ENCODE peak calls at places on chromosomes 2 and 18, in five cellular contexts. One of them, this sample, is unnamed.
A peak's percentile ranks its signal among the peaks of the same experiment; 100 is the strongest.

GRCh38 chr2:184877909-184878308 is 279.6 kb downstream of the ZNF804A start:
- DNase-seq in A549: no peak
- DNase-seq in transverse colon: no peak
- DNase-seq in ovary: no peak
- DNase-seq in SK-N-SH: no peak
- DNase-seq in this sample: no peak

GRCh38 chr18:60865801-60866200 is 467.4 kb upstream of the CDH20 start:
- DNase-seq in A549: no peak
- DNase-seq in transverse colon: no peak
- DNase-seq in ovary: no peak
- DNase-seq in SK-N-SH: no peak
- DNase-seq in this sample: no peak

GRCh38 chr2:102291221-102292075 is 19.9 kb upstream of the IL1RL1 start:
- DNase-seq in A549: no peak
- DNase-seq in transverse colon: no peak
- DNase-seq in ovary: no peak
- DNase-seq in SK-N-SH: no peak
- DNase-seq in this sample: no peak

GRCh38 chr18:5294113-5294617 is 1.4 kb downstream of the ZBTB14 start:
- DNase-seq in A549: no peak
- DNase-seq in transverse colon: peak; percentile 73
- DNase-seq in ovary: no peak
- DNase-seq in SK-N-SH: peak; percentile 6
- DNase-seq in this sample: peak; percentile 73

GRCh38 chr18:79797518-79798345 is at the start of gene KCNG2:
- DNase-seq in A549: peak; percentile 19
- DNase-seq in transverse colon: no peak
- DNase-seq in ovary: no peak
- DNase-seq in SK-N-SH: peak; percentile 77
- DNase-seq in this sample: peak; percentile 44

GRCh38 chr2:101047075-101047766 is 45.1 kb downstream of the RPL31 start:
- DNase-seq in A549: peak; percentile 42
- DNase-seq in transverse colon: no peak
- DNase-seq in ovary: no peak
- DNase-seq in SK-N-SH: no peak
- DNase-seq in this sample: no peak

GRCh38 chr2:222946700-222947278 is 86.0 kb downstream of the ACSL3 start:
- DNase-seq in A549: no peak
- DNase-seq in transverse colon: no peak
- DNase-seq in ovary: no peak
- DNase-seq in SK-N-SH: no peak
- DNase-seq in this sample: no peak

GRCh38 chr18:38752430-38752829 is 1186.8 kb upstream of the CELF4 start:
- DNase-seq in A549: no peak
- DNase-seq in transverse colon: no peak
- DNase-seq in ovary: no peak
- DNase-seq in SK-N-SH: no peak
- DNase-seq in this sample: no peak

GRCh38 chr2:129849559-129850160 is 129.8 kb upstream of the RAB6C start:
- DNase-seq in A549: peak; percentile 76
- DNase-seq in transverse colon: no peak
- DNase-seq in ovary: no peak
- DNase-seq in SK-N-SH: peak; percentile 60
- DNase-seq in this sample: no peak

GRCh38 chr2:203532957-203533695 is 2.0 kb downstream of the RAPH1 start:
- DNase-seq in A549: peak; percentile 10
- DNase-seq in transverse colon: no peak
- DNase-seq in ovary: no peak
- DNase-seq in SK-N-SH: peak; percentile 45
- DNase-seq in this sample: no peak

GRCh38 chr2:128729051-128729450 is 410.4 kb upstream of the HS6ST1 start:
- DNase-seq in A549: no peak
- DNase-seq in transverse colon: no peak
- DNase-seq in ovary: no peak
- DNase-seq in SK-N-SH: no peak
- DNase-seq in this sample: no peak

GRCh38 chr2:164792316-164793127 is 49.1 kb downstream of the COBLL1 start:
- DNase-seq in A549: peak; percentile 34
- DNase-seq in transverse colon: no peak
- DNase-seq in ovary: no peak
- DNase-seq in SK-N-SH: no peak
- DNase-seq in this sample: no peak

GRCh38 chr2:119710281-119710680 is 31.3 kb downstream of the TMEM177 start:
- DNase-seq in A549: no peak
- DNase-seq in transverse colon: no peak
- DNase-seq in ovary: no peak
- DNase-seq in SK-N-SH: no peak
- DNase-seq in this sample: no peak

GRCh38 chr18:47883771-47884413 is 46.6 kb downstream of the SMAD2 start:
- DNase-seq in A549: no peak
- DNase-seq in transverse colon: no peak
- DNase-seq in ovary: peak; percentile 22
- DNase-seq in SK-N-SH: no peak
- DNase-seq in this sample: no peak
- TF ChIP-seq EP300 in A549: no peak
- TF ChIP-seq EP300 in transverse colon: no peak
- TF ChIP-seq EP300 in ovary: no peak
- TF ChIP-seq EP300 in SK-N-SH: no peak
- TF ChIP-seq EP300 in this sample: no peak

DNA sequence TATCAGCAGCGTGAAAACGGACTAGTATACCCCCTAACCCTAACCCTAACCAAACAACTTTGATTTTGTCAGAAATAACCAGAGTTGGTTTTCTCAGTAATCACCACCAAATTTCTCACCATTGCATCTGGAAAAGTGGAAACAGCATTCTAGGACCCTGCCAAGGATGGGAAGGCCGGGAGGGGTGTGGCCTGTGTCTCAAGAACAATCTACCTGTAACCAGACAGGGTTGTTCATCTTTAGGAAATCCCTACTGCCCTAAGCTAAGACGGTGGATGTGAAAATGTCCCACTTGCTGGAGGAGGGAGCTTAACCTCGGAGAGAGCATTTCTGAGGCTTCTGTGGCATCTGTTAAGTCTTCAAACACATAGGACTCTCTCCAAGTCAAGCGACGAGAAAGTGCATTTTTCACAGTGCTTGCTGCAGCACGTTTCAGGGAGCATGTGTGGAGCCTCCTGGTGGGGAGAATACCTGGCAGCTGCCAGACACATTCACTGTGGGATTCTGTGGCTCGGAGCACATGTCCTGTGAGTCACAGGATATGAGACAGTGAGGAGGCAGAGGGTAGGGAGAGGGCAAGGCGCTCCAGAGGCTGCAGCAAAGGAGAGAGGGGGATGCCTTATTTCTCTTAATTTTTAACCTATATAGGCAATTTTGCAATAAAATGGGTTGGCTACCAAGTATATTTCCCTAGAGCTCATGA is 207.5 kb downstream of the SPP2 start:
- DNase-seq in A549: peak; percentile 97
- DNase-seq in transverse colon: peak; percentile 66
- DNase-seq in ovary: no peak
- DNase-seq in SK-N-SH: peak; percentile 61
- DNase-seq in this sample: no peak
- TF ChIP-seq EP300 in A549: peak; percentile 93
- TF ChIP-seq EP300 in transverse colon: no peak
- TF ChIP-seq EP300 in ovary: no peak
- TF ChIP-seq EP300 in SK-N-SH: peak; percentile 51
- TF ChIP-seq EP300 in this sample: no peak

DNA sequence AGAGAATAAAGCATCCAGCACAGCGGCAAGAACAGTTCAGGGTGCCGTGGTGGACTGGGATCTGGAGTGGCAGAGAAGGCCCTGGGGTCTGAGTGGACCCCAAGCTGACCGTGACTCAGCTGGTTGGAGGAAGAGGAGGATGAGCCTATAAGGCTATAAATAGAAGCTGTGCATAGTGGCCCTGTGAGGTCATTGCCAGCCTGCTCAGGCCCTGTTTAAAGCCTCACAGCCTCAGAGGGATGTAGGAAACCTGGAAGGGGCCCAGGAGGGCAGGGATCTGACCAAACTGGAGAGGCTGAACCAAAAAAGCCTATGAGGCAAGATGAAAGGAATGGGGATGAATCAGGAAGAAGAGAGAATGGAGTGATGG is 11.3 kb upstream of the DES start:
- DNase-seq in A549: peak; percentile 22
- DNase-seq in transverse colon: peak; percentile 60
- DNase-seq in ovary: no peak
- DNase-seq in SK-N-SH: no peak
- DNase-seq in this sample: peak; percentile 97
- TF ChIP-seq EP300 in A549: no peak
- TF ChIP-seq EP300 in transverse colon: peak; percentile 55
- TF ChIP-seq EP300 in ovary: peak; percentile 19
- TF ChIP-seq EP300 in SK-N-SH: no peak
- TF ChIP-seq EP300 in this sample: peak; percentile 85

GRCh38 chr2:207720517-207721187 is 9.2 kb downstream of the CCNYL1 start:
- DNase-seq in A549: no peak
- DNase-seq in transverse colon: no peak
- DNase-seq in ovary: no peak
- DNase-seq in SK-N-SH: no peak
- DNase-seq in this sample: no peak

GRCh38 chr2:207722773-207723424 is 11.5 kb downstream of the CCNYL1 start:
- DNase-seq in A549: no peak
- DNase-seq in transverse colon: no peak
- DNase-seq in ovary: no peak
- DNase-seq in SK-N-SH: no peak
- DNase-seq in this sample: no peak

GRCh38 chr2:207725815-207726578 is 14.6 kb downstream of the CCNYL1 start:
- DNase-seq in A549: peak; percentile 31
- DNase-seq in transverse colon: no peak
- DNase-seq in ovary: no peak
- DNase-seq in SK-N-SH: peak; percentile 23
- DNase-seq in this sample: no peak

GRCh38 chr2:207727256-207727655 is 15.8 kb downstream of the CCNYL1 start:
- DNase-seq in A549: peak; percentile 31
- DNase-seq in transverse colon: no peak
- DNase-seq in ovary: no peak
- DNase-seq in SK-N-SH: no peak
- DNase-seq in this sample: no peak

DNA sequence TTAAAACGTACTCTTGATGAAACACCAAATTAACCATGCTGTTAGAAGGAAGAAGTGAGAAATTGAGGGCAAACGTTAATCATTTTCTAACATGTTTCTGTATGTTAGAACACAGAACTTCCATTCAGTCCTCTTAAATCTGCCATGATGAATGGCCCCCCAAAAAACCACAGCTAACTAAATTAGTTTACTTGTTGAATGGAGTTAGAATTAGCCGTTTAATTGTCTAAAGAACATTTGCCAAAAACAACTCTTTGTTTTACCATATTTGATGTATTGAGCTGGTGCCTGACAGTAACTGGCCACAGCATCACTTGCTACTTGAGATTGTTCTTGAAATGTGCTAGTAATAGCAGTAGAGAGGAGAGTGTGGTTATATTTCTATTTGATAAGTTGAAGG is 12.7 kb downstream of the CCNYL1 start:
- DNase-seq in A549: no peak
- DNase-seq in transverse colon: no peak
- DNase-seq in ovary: no peak
- DNase-seq in SK-N-SH: no peak
- DNase-seq in this sample: no peak
- TF ChIP-seq EP300 in A549: no peak
- TF ChIP-seq EP300 in transverse colon: no peak
- TF ChIP-seq EP300 in ovary: no peak
- TF ChIP-seq EP300 in SK-N-SH: no peak
- TF ChIP-seq EP300 in this sample: no peak

GRCh38 chr2:194549387-194549786 is 1107.6 kb upstream of the SLC39A10 start:
- DNase-seq in A549: no peak
- DNase-seq in transverse colon: no peak
- DNase-seq in ovary: no peak
- DNase-seq in SK-N-SH: no peak
- DNase-seq in this sample: no peak
- TF ChIP-seq EP300 in A549: no peak
- TF ChIP-seq EP300 in transverse colon: no peak
- TF ChIP-seq EP300 in ovary: no peak
- TF ChIP-seq EP300 in SK-N-SH: no peak
- TF ChIP-seq EP300 in this sample: no peak